ENCODE peak calls at places on chromosomes 1 and 21, in four cellular contexts. D is mammary epithelial cell, R is neural crest cell, M is BJ. Y is an unnamed sample.

GRCh38 chr1:47579809-47580208 is 142.0 kb downstream of the FOXD2 start:
- DNase-seq in D (no peak), R (no peak), M (no peak), Y (no peak)

GRCh38 chr1:173269490-173270230 is 62.5 kb upstream of the TNFSF4 start:
- DNase-seq in D (peak; percentile 87), R (no peak), M (peak; percentile 81), Y (peak; percentile 100)

GRCh38 chr1:6041432-6042062 is 4.1 kb upstream of the KCNAB2 start:
- DNase-seq in D (peak; percentile 19), R (peak; percentile 58), M (no peak), Y (peak; percentile 63)

GRCh38 chr21:36163780-36164426 is 7.3 kb downstream of the DOP1B start:
- DNase-seq in D (no peak), R (no peak), M (no peak), Y (no peak)

GRCh38 chr1:103187673-103188072 is 79.4 kb upstream of the COL11A1 start:
- DNase-seq in D (no peak), R (no peak), M (no peak), Y (no peak)

GRCh38 chr21:31663584-31664249 is 4.2 kb downstream of the SOD1 start:
- DNase-seq in D (no peak), R (no peak), M (no peak), Y (no peak)

GRCh38 chr1:67468066-67468718 is 38.0 kb upstream of the SERBP1 start:
- DNase-seq in D (peak; percentile 41), R (no peak), M (no peak), Y (peak; percentile 54)

GRCh38 chr1:74396942-74397341 is 115.5 kb downstream of the LRRC53 start:
- DNase-seq in D (no peak), R (no peak), M (no peak), Y (no peak)

GRCh38 chr21:44846485-44847260 is 26.8 kb downstream of the PTTG1IP start:
- DNase-seq in D (no peak), R (no peak), M (no peak), Y (peak; percentile 51)

GRCh38 chr1:192260076-192260475 is 56.7 kb upstream of the RGS21 start:
- DNase-seq in D (no peak), R (no peak), M (no peak), Y (no peak)

GRCh38 chr1:177913762-177914540 is 55.9 kb downstream of the SEC16B start:
- DNase-seq in D (peak; percentile 32), R (no peak), M (peak; percentile 4), Y (peak; percentile 22)

GRCh38 chr1:53362851-53363642 is 35.2 kb upstream of the LRP8 start:
- DNase-seq in D (no peak), R (no peak), M (no peak), Y (no peak)

GRCh38 chr1:156241311-156241811 is 623 bp upstream of the BGLAP start:
- DNase-seq in D (peak; percentile 79), R (no peak), M (no peak), Y (peak; percentile 85)

GRCh38 chr21:35284199-35284598 is 235.1 kb upstream of the RUNX1 start:
- DNase-seq in D (no peak), R (no peak), M (no peak), Y (no peak)

GRCh38 chr1:186442651-186443114 is 18.2 kb downstream of the PDC start:
- DNase-seq in D (peak; percentile 27), R (no peak), M (no peak), Y (peak; percentile 23)

GRCh38 chr1:154751690-154752089 is 118.4 kb downstream of the KCNN3 start:
- DNase-seq in D (no peak), R (no peak), M (no peak), Y (no peak)

GRCh38 chr21:18249542-18250152 is 5.0 kb downstream of the CHODL start:
- DNase-seq in D (no peak), R (no peak), M (no peak), Y (peak; percentile 13)

GRCh38 chr1:179510038-179510437 is 65.7 kb downstream of the NPHS2 start:
- DNase-seq in D (no peak), R (no peak), M (no peak), Y (no peak)

GRCh38 chr1:212432163-212432705 is 486 bp upstream of the NENF start:
- DNase-seq in D (no peak), R (no peak), M (no peak), Y (no peak)

GRCh38 chr21:36288651-36289243 is 31.2 kb upstream of the MORC3 start:
- DNase-seq in D (peak; percentile 15), R (no peak), M (no peak), Y (no peak)

GRCh38 chr1:12386130-12386529 is 156.3 kb downstream of the VPS13D start:
- DNase-seq in D (peak; percentile 84), R (no peak), M (no peak), Y (peak; percentile 90)

GRCh38 chr1:246110343-246111219 is 396.5 kb downstream of the SMYD3 start:
- DNase-seq in D (no peak), R (no peak), M (no peak), Y (no peak)

GRCh38 chr1:77542784-77543183 is 139.7 kb downstream of the ZZZ3 start:
- DNase-seq in D (no peak), R (no peak), M (no peak), Y (no peak)

GRCh38 chr21:31730687-31731111 is 1.2 kb downstream of the SCAF4 start:
- DNase-seq in D (peak; percentile 51), R (no peak), M (no peak), Y (peak; percentile 37)

GRCh38 chr1:168991667-168992475 is 114.6 kb upstream of the ATP1B1 start:
- DNase-seq in D (peak; percentile 90), R (no peak), M (no peak), Y (peak; percentile 30)

GRCh38 chr1:182624582-182624981 is 20.4 kb upstream of the RGS16 start:
- DNase-seq in D (no peak), R (no peak), M (no peak), Y (no peak)

GRCh38 chr21:39251326-39251725 is 62.1 kb downstream of the BRWD1 start:
- DNase-seq in D (no peak), R (no peak), M (no peak), Y (no peak)

GRCh38 chr21:45404726-45405270 is at the start of gene COL18A1:
- DNase-seq in D (peak; percentile 37), R (peak; percentile 43), M (no peak), Y (peak; percentile 43)

GRCh38 chr1:183845681-183846080 is 40.8 kb downstream of the RGL1 start:
- DNase-seq in D (no peak), R (no peak), M (no peak), Y (peak; percentile 25)

GRCh38 chr1:170660874-170661645 is 2.9 kb upstream of the PRRX1 start:
- DNase-seq in D (no peak), R (no peak), M (no peak), Y (no peak)

GRCh38 chr21:29647353-29647781 is 292.4 kb downstream of the GRIK1 start:
- DNase-seq in D (no peak), R (no peak), M (no peak), Y (no peak)